ENCODE peak calls at places on chromosome 3, in four cellular contexts. One of them, this sample, is unnamed.

GRCh38 chr3:161274691-161275298 is 53.7 kb downstream of the NMD3 start:
- DNase-seq in A549: peak; percentile 39
- DNase-seq in GM23338: peak; percentile 78
- DNase-seq in K562: peak; percentile 69
- DNase-seq in this sample: no peak

GRCh38 chr3:27878012-27878383 is 155.9 kb upstream of the EOMES start:
- DNase-seq in A549: no peak
- DNase-seq in GM23338: no peak
- DNase-seq in K562: no peak
- DNase-seq in this sample: no peak

GRCh38 chr3:45786801-45787495 is 9.4 kb downstream of the SLC6A20 start:
- DNase-seq in A549: no peak
- DNase-seq in GM23338: no peak
- DNase-seq in K562: no peak
- DNase-seq in this sample: no peak

GRCh38 chr3:116302087-116302747 is 143.1 kb downstream of the LSAMP start:
- DNase-seq in A549: no peak
- DNase-seq in GM23338: no peak
- DNase-seq in K562: no peak
- DNase-seq in this sample: no peak

GRCh38 chr3:127422663-127423375 is 135.0 kb upstream of the PRR20G start:
- DNase-seq in A549: no peak
- DNase-seq in GM23338: peak; percentile 32
- DNase-seq in K562: no peak
- DNase-seq in this sample: no peak

GRCh38 chr3:113277414-113277813 is 66.1 kb downstream of the BOC start:
- DNase-seq in A549: no peak
- DNase-seq in GM23338: no peak
- DNase-seq in K562: no peak
- DNase-seq in this sample: peak; percentile 26

GRCh38 chr3:16803019-16803418 is 81.7 kb upstream of the PLCL2 start:
- DNase-seq in A549: no peak
- DNase-seq in GM23338: no peak
- DNase-seq in K562: no peak
- DNase-seq in this sample: no peak

GRCh38 chr3:183156266-183156665 is 6.3 kb downstream of the LAMP3 start:
- DNase-seq in A549: no peak
- DNase-seq in GM23338: no peak
- DNase-seq in K562: no peak
- DNase-seq in this sample: no peak

GRCh38 chr3:100603449-100603848 is 6.0 kb upstream of the ADGRG7 start:
- DNase-seq in A549: peak; percentile 59
- DNase-seq in GM23338: peak; percentile 77
- DNase-seq in K562: peak; percentile 41
- DNase-seq in this sample: no peak

GRCh38 chr3:123801474-123801873 is 82.7 kb downstream of the MYLK start:
- DNase-seq in A549: no peak
- DNase-seq in GM23338: no peak
- DNase-seq in K562: no peak
- DNase-seq in this sample: no peak

GRCh38 chr3:123799544-123800351 is 84.4 kb downstream of the MYLK start:
- DNase-seq in A549: peak; percentile 18
- DNase-seq in GM23338: no peak
- DNase-seq in K562: no peak
- DNase-seq in this sample: no peak

GRCh38 chr3:123800352-123800682 is 83.8 kb downstream of the MYLK start:
- DNase-seq in A549: no peak
- DNase-seq in GM23338: no peak
- DNase-seq in K562: no peak
- DNase-seq in this sample: no peak

GRCh38 chr3:123803521-123803920 is 80.6 kb downstream of the MYLK start:
- DNase-seq in A549: no peak
- DNase-seq in GM23338: peak; percentile 64
- DNase-seq in K562: no peak
- DNase-seq in this sample: no peak

DNA sequence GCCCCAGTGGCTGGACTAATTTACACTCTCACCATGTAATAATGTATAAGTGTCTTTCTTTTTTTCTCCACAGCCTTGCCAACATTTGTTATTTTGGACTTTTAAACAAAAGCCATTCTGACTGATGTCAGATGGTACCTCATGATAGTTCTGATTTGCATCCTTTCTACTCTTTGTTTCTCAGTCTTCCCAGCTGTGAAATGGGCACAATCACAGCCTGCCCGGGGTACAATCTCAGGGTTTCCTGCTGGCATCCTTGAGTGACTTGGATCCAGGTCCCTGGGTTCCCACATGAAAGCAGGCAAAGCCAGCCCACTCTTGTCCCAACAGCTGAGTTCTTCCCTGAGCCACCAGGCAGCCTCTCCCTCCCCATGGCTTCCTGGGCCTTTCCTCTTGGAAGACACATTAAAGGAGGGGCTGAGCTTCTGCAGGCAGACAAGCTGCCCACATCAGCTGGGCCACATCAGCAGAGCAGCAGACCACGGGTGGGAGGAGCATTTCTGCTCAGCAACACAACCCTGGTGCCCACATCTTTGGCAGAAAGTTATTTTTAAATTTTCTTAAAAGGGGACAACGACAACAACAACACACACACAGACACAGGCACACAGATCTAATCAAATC is 82.0 kb downstream of the MYLK start:
- DNase-seq in A549: no peak
- DNase-seq in GM23338: no peak
- DNase-seq in K562: no peak
- DNase-seq in this sample: no peak
- TF ChIP-seq JUNB in A549: no peak
- TF ChIP-seq JUNB in GM23338: no peak
- TF ChIP-seq JUNB in K562: no peak
- TF ChIP-seq JUNB in this sample: no peak

DNA sequence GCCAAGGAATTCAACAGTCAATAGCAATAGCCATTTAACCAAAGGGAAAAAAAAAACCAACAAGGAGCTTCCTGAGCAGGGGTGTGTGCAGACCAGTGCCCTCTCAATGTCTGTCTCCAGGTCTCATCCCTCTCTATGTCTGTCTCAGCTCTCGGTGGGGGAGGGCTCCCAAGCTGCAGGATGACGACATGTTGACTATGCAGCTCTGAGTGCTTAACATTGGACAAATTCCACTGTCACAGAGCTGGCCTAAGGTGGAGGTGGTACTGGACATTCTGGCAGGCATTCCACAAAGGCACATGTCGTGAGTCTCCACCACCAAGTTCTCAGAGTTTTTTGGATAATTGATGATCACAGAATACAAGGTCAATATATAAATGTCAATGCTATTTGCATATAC is 2.0 kb upstream of the CAPN7 start:
- DNase-seq in A549: peak; percentile 17
- DNase-seq in GM23338: no peak
- DNase-seq in K562: peak; percentile 59
- DNase-seq in this sample: no peak
- TF ChIP-seq JUNB in A549: no peak
- TF ChIP-seq JUNB in GM23338: no peak
- TF ChIP-seq JUNB in K562: no peak
- TF ChIP-seq JUNB in this sample: no peak

GRCh38 chr3:32104492-32104891 is 1.9 kb upstream of the GPD1L start:
- DNase-seq in A549: peak; percentile 63
- DNase-seq in GM23338: no peak
- DNase-seq in K562: no peak
- DNase-seq in this sample: no peak
- TF ChIP-seq JUNB in A549: peak; percentile 50
- TF ChIP-seq JUNB in GM23338: no peak
- TF ChIP-seq JUNB in K562: no peak
- TF ChIP-seq JUNB in this sample: no peak

DNA sequence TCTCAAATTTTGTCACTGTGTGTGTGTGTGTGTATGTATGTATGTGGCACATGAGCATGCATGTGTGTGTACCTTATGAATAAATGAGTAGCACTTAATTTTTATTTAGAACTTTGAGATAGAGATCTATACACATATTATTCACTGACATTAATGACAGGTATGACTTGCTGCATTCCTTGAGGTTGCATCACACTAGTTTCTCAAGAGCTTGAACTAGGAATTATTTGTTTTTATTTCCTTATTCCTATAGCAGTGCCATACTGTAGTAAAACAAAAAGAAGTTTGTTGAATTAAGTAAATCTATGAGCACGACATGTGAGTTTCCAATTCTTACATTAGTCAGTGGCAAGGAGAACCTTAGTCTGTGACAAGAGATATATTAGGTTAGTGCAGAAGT is 943.9 kb downstream of the ROBO1 start:
- DNase-seq in A549: peak; percentile 57
- DNase-seq in GM23338: no peak
- DNase-seq in K562: no peak
- DNase-seq in this sample: no peak
- TF ChIP-seq JUNB in A549: peak; percentile 49
- TF ChIP-seq JUNB in GM23338: no peak
- TF ChIP-seq JUNB in K562: no peak
- TF ChIP-seq JUNB in this sample: no peak

DNA sequence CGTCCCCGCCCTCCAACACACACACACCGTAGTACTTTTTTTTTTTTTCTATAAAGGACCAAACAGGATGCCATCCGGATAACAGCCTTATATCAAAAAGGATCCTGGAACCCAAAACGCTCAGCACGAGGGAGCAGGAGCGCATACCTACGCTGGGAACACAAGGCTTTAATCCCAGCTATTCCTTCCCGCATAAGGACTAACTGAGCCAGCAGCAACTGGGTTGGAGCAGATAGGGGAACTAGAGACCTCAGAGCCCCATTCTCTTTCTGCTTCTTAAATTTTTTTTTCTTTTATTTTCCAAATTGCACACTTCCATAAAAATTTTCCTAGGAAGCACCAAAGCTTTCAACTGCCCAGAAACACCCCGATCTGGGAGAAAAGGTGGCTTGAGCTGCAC is 1.3 kb downstream of the TRANK1 start:
- DNase-seq in A549: no peak
- DNase-seq in GM23338: peak; percentile 47
- DNase-seq in K562: no peak
- DNase-seq in this sample: no peak
- TF ChIP-seq JUNB in A549: no peak
- TF ChIP-seq JUNB in GM23338: no peak
- TF ChIP-seq JUNB in K562: no peak
- TF ChIP-seq JUNB in this sample: no peak

DNA sequence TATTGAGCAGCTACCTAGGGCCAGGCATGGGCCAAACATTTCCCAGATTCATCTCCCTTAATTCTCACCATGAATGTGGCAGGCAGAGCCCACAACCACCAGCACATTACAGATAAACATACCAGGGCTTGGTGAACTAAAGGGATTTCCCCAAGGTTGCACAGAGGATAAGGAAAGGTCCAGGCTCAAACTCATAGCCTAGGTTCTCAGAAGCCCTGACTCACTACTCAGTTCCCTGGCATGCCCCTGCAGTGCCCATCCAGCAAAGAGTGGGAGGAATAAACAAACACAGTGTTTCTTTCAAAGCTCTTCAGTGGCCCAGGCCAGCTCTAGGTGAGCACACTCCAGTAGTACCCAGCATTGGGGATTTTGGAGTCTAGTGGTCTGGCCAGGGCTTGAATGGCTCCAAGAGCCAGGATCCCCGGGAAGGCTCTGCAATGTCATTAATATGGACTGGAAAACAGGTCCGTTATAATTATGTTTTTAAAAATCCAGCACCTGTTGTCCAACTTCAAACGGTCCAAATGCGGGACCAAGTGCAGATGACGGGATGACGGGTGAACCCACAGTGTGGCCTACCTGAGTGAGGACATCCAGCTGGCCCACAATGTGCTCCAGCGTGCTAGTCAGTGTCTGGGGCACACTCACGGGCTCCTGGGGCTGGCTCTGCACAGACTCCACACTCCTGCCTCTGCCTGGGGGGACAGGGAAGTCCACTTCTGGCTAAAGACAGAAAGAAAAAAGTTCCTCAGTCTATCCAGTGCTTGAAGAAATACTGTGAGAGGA is 39.8 kb upstream of the DUSP7 start:
- DNase-seq in A549: no peak
- DNase-seq in GM23338: no peak
- DNase-seq in K562: no peak
- DNase-seq in this sample: no peak
- TF ChIP-seq JUNB in A549: no peak
- TF ChIP-seq JUNB in GM23338: no peak
- TF ChIP-seq JUNB in K562: no peak
- TF ChIP-seq JUNB in this sample: no peak

DNA sequence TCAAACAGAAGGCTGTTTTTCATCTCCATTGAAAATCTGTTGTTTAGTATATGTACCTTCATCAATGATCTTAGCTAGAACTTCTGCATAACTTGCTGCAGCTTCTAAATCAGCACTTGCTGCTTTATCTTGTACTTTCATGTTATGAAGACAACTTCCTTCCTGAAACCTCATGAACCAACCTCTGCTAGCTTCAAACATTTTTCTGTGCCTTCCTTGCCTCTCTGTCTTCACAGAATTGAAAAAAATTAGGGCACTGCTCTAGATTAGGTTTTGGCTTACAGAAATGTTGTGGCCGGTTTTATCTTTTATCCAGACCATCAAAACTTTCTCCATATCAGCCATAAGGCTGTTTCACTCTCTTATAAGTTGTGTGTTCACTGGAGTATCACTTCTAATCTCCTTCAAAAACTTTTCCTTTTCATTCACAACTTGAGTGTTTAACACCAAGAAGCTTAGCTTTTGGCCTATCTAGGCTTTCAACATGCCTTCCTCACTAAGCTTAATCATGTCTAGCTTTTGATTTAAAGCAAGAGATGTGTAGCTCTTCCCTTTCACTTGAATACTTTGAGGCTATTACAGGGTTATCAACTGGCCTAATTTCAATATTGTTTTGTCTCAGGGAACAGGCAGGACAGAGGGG is 78.6 kb downstream of the IGSF11 start:
- DNase-seq in A549: no peak
- DNase-seq in GM23338: no peak
- DNase-seq in K562: no peak
- DNase-seq in this sample: no peak
- TF ChIP-seq JUNB in A549: no peak
- TF ChIP-seq JUNB in GM23338: no peak
- TF ChIP-seq JUNB in K562: no peak
- TF ChIP-seq JUNB in this sample: no peak